ENCODE peak calls at places on chromosomes 12 and 14, in six cellular contexts. S, Y, O, M, L and J are unnamed samples.
A peak's percentile ranks its signal among the peaks of the same experiment; 100 is the strongest.

GRCh38 chr12:96223411-96224218 is 29.4 kb downstream of the ELK3 start:
- DNase-seq in L (no peak), Y (no peak), S (no peak), O (no peak), M (no peak), J (no peak)

GRCh38 chr12:66603458-66603857 is 75.4 kb downstream of the GRIP1 start:
- DNase-seq in S (no peak), O (no peak), L (no peak), M (peak; percentile 3), Y (no peak), J (no peak)

GRCh38 chr14:100893228-100893601 is 10.3 kb downstream of the RTL1 start:
- DNase-seq in L (no peak), S (no peak), Y (no peak), O (no peak), M (no peak), J (no peak)

GRCh38 chr12:64685605-64686004 is 73.6 kb downstream of the GNS start:
- DNase-seq in L (no peak), Y (no peak), O (no peak), S (no peak), M (no peak), J (no peak)

GRCh38 chr12:39788235-39788634 is 168.6 kb upstream of the ABCD2 start:
- DNase-seq in Y (no peak), O (no peak), S (no peak), L (no peak), M (no peak), J (no peak)

GRCh38 chr14:100391182-100391581 is 68.0 kb downstream of the SLC25A47 start:
- DNase-seq in L (no peak), O (no peak), Y (no peak), S (no peak), M (no peak), J (no peak)

GRCh38 chr12:75602111-75602510 is 90.7 kb upstream of the KRR1 start:
- DNase-seq in S (no peak), M (no peak), L (no peak), Y (no peak), O (no peak), J (no peak)

GRCh38 chr14:51996148-51996746 is 6.9 kb downstream of the RTRAF start:
- DNase-seq in S (peak; percentile 60), L (no peak), Y (no peak), M (peak; percentile 58), O (peak; percentile 16), J (peak; percentile 32)

GRCh38 chr14:103007555-103007954 is 49.8 kb downstream of the CDC42BPB start:
- DNase-seq in M (no peak), L (no peak), S (no peak), Y (no peak), O (no peak), J (no peak)

GRCh38 chr12:45130881-45131281 is 80.0 kb upstream of the DBX2 start:
- DNase-seq in Y (peak; percentile 63), L (peak; percentile 76), O (peak; percentile 53), S (peak; percentile 67), M (peak; percentile 86), J (peak; percentile 76)

GRCh38 chr14:21026251-21026987 is 1.6 kb upstream of the NDRG2 start:
- DNase-seq in M (no peak), L (no peak), Y (no peak), S (no peak), O (no peak), J (no peak)

GRCh38 chr12:94147991-94148840 is at the start of gene PLXNC1:
- DNase-seq in O (peak; percentile 80), S (peak; percentile 70), Y (no peak), M (no peak), L (peak; percentile 81), J (peak; percentile 81)

GRCh38 chr12:96073346-96074336 is 38.3 kb upstream of the LTA4H start:
- DNase-seq in Y (no peak), M (peak; percentile 54), L (no peak), O (no peak), S (peak; percentile 20), J (peak; percentile 31)

GRCh38 chr12:21710944-21711343 is 53.3 kb upstream of the LDHB start:
- DNase-seq in S (peak; percentile 79), M (peak; percentile 19), Y (no peak), O (no peak), L (peak; percentile 38), J (no peak)

GRCh38 chr14:104592785-104593184 is 11.8 kb downstream of the TMEM179 start:
- DNase-seq in S (no peak), Y (no peak), O (no peak), M (no peak), L (no peak), J (no peak)

GRCh38 chr12:6723607-6724408 is at the start of gene COPS7A:
- DNase-seq in Y (peak; percentile 98), S (peak; percentile 98), O (peak; percentile 100), M (peak; percentile 96), L (peak; percentile 100), J (peak; percentile 98)

GRCh38 chr14:32201816-32202467 is at the start of gene RNU6-7:
- DNase-seq in O (no peak), S (peak; percentile 27), L (no peak), M (no peak), Y (no peak), J (peak; percentile 66)

GRCh38 chr14:104443391-104444158 is 136.0 kb upstream of the C14orf180 start:
- DNase-seq in O (no peak), M (no peak), Y (no peak), L (no peak), S (no peak), J (peak; percentile 58)

GRCh38 chr12:69007858-69008314 is 74.9 kb upstream of the CPM start:
- DNase-seq in M (peak; percentile 21), L (no peak), S (peak; percentile 23), Y (no peak), O (no peak), J (peak; percentile 57)

GRCh38 chr14:97712471-97712870 is 915.3 kb downstream of the VRK1 start:
- DNase-seq in L (no peak), O (no peak), M (peak; percentile 5), S (no peak), Y (no peak), J (no peak)

GRCh38 chr14:54182419-54183040 is 214.3 kb upstream of the CDKN3 start:
- DNase-seq in Y (no peak), S (peak; percentile 91), M (peak; percentile 96), O (no peak), L (no peak), J (no peak)

GRCh38 chr12:120956579-120957360 is 21.6 kb upstream of the HNF1A start:
- DNase-seq in O (no peak), Y (no peak), L (no peak), S (no peak), M (no peak), J (no peak)

GRCh38 chr12:1907652-1908611 is 10.5 kb downstream of the CACNA2D4 start:
- DNase-seq in M (peak; percentile 25), Y (no peak), S (no peak), L (no peak), O (no peak), J (no peak)

GRCh38 chr14:60311417-60311816 is 62.4 kb downstream of the PPM1A start:
- DNase-seq in Y (no peak), O (no peak), S (peak; percentile 23), L (no peak), M (peak; percentile 41), J (no peak)

GRCh38 chr12:101696477-101697196 is 803 bp upstream of the CHPT1 start:
- DNase-seq in S (peak; percentile 46), O (peak; percentile 31), M (peak; percentile 24), L (peak; percentile 60), Y (no peak), J (no peak)

GRCh38 chr12:64757778-64758177 is 1.4 kb downstream of the GNS start:
- DNase-seq in S (peak; percentile 18), Y (no peak), L (no peak), O (no peak), M (no peak), J (no peak)

GRCh38 chr14:70707138-70708038 is 65.7 kb downstream of the TTC9 start:
- DNase-seq in O (no peak), S (peak; percentile 68), L (no peak), Y (peak; percentile 27), M (peak; percentile 88), J (no peak)

GRCh38 chr14:73786942-73787759 is 64.5 kb upstream of the PTGR2 start:
- DNase-seq in L (peak; percentile 48), O (peak; percentile 77), Y (no peak), S (peak; percentile 76), M (peak; percentile 56), J (peak; percentile 83)
- H3K4me1 ChIP-seq in L (peaks cover 7% of the 10 kb centered on the region), O (peaks cover 61% of the 10 kb centered on the region), Y (peaks cover 31% of the 10 kb centered on the region), S (peaks cover 46% of the 10 kb centered on the region), M (peaks cover 56% of the 10 kb centered on the region), J (peaks cover 43% of the 10 kb centered on the region)

DNA sequence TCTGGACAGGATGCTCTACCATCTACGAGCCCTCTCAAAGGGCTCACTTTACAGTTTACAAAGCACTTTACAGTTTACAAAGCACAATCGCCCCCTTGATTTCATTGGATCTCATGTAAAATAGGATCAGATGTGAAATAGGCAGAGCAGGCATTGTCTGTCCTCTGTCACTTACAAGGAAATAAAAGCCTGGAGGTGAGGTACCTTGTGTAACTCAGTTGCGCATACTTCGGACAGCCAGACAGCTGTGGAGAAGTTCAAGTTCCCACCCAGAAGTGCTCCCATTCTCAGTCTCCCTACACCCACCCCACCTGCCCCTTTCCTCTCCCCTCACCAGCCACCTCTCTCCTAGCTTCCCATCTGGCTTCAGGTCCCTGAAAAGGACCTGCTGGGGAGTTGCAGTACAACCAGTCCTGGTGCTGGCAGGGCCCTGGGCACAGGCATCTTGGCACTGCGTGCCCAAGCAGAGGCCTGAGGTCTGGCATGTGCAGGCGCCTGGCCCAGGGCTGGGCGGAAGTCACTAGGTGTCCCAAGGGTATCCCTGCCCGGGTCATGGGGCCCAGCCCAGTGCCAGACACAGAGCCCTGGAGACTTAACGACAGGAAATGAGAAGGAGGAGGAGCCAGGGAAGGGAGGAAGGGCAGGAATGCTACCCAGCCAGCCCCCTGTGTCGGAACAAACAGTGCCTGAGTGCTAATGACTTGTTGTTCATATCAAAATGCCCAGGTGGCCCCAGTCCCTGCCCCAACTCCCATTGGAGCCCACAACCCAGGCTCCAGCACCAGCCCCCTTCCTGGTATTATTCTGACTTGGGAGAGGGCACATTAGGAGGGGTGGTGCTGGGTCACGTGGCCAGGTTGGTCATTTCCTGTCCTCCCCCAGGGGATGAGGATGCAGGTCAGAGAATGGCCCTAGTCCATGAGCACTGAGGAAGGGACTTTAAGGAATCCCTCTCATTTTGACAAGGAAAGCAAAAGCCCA is 5.4 kb downstream of the RAPGEF3 start:
- DNase-seq in M (peak; percentile 64), S (no peak), L (no peak), O (no peak), Y (no peak), J (no peak)
- TF ChIP-seq EZH2phosphoT487 in M (no peak), S (no peak), L (no peak), O (no peak), Y (no peak), J (no peak)

DNA sequence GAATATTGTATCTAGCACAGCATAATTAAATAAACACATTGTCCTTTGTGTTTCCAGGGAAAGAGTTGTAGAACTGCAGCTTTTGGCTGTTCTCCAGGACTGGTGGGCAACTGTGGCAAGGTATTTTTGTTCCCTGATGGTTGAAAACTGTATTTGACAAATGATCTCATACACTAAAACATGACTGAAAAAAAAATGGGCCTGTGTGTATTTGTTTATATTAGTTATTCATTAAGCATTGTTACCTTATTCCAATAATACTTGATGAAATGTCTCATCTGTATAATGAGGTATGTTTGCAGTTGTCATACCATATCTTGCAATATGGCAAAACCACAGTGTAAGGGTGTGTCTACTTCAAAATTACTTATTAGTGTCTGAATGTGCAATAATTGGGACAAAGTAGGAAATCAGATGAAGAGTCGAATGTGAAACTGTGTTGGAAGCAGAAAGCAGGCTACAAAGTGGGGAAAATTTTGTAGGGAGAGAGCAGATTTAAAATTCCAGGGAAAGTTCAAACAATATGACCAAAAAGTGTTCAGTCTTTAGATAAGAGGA is 479.4 kb upstream of the NOVA1 start:
- DNase-seq in M (no peak), Y (no peak), O (no peak), S (no peak), L (no peak), J (no peak)
- H3K4me1 ChIP-seq in M (no peaks in the 10 kb centered on the region), Y (no peaks in the 10 kb centered on the region), O (no peaks in the 10 kb centered on the region), S (no peaks in the 10 kb centered on the region), L (no peaks in the 10 kb centered on the region), J (no peaks in the 10 kb centered on the region)

GRCh38 chr12:112162261-112162790 is 37.0 kb downstream of the TRAFD1 start:
- DNase-seq in L (no peak), S (no peak), M (no peak), O (no peak), Y (no peak), J (no peak)
- TF ChIP-seq EZH2phosphoT487 in L (no peak), S (no peak), M (no peak), O (no peak), Y (no peak), J (no peak)